ENCODE peak calls at places on chromosomes 2 and 18, in six cellular contexts. R, U, F, Y, E and B are unnamed samples.

GRCh38 chr18:2823202-2823601 is 23.6 kb upstream of the EMILIN2 start:
- DNase-seq in E (no peak), Y (no peak), R (no peak), U (no peak), F (no peak), B (no peak)

GRCh38 chr2:120936476-120937334 is 201.0 kb downstream of the GLI2 start:
- DNase-seq in F (peak), U (peak), E (no peak), Y (no peak), R (no peak), B (no peak)

GRCh38 chr2:190802133-190802532 is 78.5 kb upstream of the GLS start:
- DNase-seq in F (no peak), E (no peak), R (peak), U (no peak), Y (peak), B (no peak)

GRCh38 chr2:111617299-111617803 is 266.6 kb downstream of the ANAPC1 start:
- DNase-seq in Y (no peak), E (no peak), F (no peak), R (no peak), U (peak), B (peak)

GRCh38 chr2:67883316-67884080 is 179.3 kb downstream of the C1D start:
- DNase-seq in E (no peak), F (no peak), Y (no peak), U (no peak), R (no peak), B (no peak)

GRCh38 chr2:95159690-95160449 is at the start of gene ZNF514:
- DNase-seq in E (peak), Y (peak), F (peak), U (peak), R (peak), B (peak)

GRCh38 chr18:67243799-67244587 is 272.5 kb downstream of the DSEL start:
- DNase-seq in E (no peak), R (no peak), F (peak), U (peak), Y (no peak), B (no peak)

GRCh38 chr2:169694894-169695260 is 608 bp downstream of the PHOSPHO2 start:
- DNase-seq in E (no peak), U (no peak), Y (no peak), F (no peak), R (no peak), B (no peak)

GRCh38 chr2:174013310-174013751 is 48.2 kb upstream of the SP3 start:
- DNase-seq in E (peak), Y (peak), U (peak), F (peak), R (peak), B (no peak)

GRCh38 chr2:138028538-138028937 is 64.3 kb downstream of the HNMT start:
- DNase-seq in U (no peak), Y (peak), F (no peak), E (no peak), R (no peak), B (no peak)

GRCh38 chr2:49291619-49292018 is 137.3 kb upstream of the FSHR start:
- DNase-seq in U (no peak), Y (no peak), F (no peak), R (no peak), E (no peak), B (no peak)

GRCh38 chr2:216636570-216637450 is 3.6 kb downstream of the IGFBP2 start:
- DNase-seq in Y (peak), R (peak), F (peak), E (no peak), U (no peak), B (peak)

GRCh38 chr2:181586569-181587076 is 70.3 kb downstream of the CERKL start:
- DNase-seq in R (no peak), U (no peak), F (no peak), Y (no peak), E (no peak), B (peak)

GRCh38 chr2:151670346-151670745 is 63.9 kb downstream of the NEB start:
- DNase-seq in R (no peak), Y (no peak), E (no peak), U (no peak), F (no peak), B (no peak)

GRCh38 chr2:180474716-180475115 is 467.6 kb upstream of the CWC22 start:
- DNase-seq in E (no peak), R (no peak), U (no peak), F (no peak), Y (no peak), B (no peak)

GRCh38 chr2:102449370-102449974 is 23.6 kb upstream of the SLC9A4 start:
- DNase-seq in U (peak), R (peak), E (no peak), F (peak), Y (peak), B (peak)

GRCh38 chr2:46349115-46349547 is 51.9 kb downstream of the EPAS1 start:
- DNase-seq in U (no peak), R (no peak), Y (no peak), F (no peak), E (no peak), B (no peak)

GRCh38 chr2:62482558-62483352 is 23.2 kb downstream of the TMEM17 start:
- DNase-seq in R (no peak), Y (no peak), E (no peak), U (no peak), F (no peak), B (no peak)

GRCh38 chr2:57146951-57147350 is 899.7 kb upstream of the VRK2 start:
- DNase-seq in F (no peak), Y (no peak), R (no peak), E (no peak), U (no peak), B (no peak)

GRCh38 chr2:28296904-28297303 is 95.8 kb upstream of the FOSL2 start:
- DNase-seq in F (peak), R (no peak), E (no peak), U (peak), Y (no peak), B (peak)

GRCh38 chr18:36953047-36953446 is 124.1 kb downstream of the KIAA1328 start:
- DNase-seq in Y (no peak), F (no peak), U (no peak), R (no peak), E (no peak), B (no peak)

GRCh38 chr2:96119389-96119751 is 3.0 kb upstream of the ADRA2B start:
- DNase-seq in E (no peak), U (no peak), F (no peak), Y (no peak), R (no peak), B (no peak)

GRCh38 chr2:99806758-99807157 is 316.9 kb upstream of the REV1 start:
- DNase-seq in F (peak), Y (no peak), R (no peak), U (peak), E (no peak), B (no peak)

GRCh38 chr2:58428286-58428552 is 187.1 kb upstream of the FANCL start:
- DNase-seq in F (peak), E (no peak), R (peak), U (no peak), Y (peak), B (peak)

GRCh38 chr18:59044855-59045254 is 94.8 kb upstream of the SEC11C start:
- DNase-seq in F (no peak), E (no peak), R (no peak), Y (no peak), U (no peak), B (no peak)

GRCh38 chr18:23835506-23835905 is 146.3 kb downstream of the LAMA3 start:
- DNase-seq in Y (peak), F (peak), E (no peak), R (no peak), U (peak), B (no peak)

GRCh38 chr2:136136921-136137320 is 19.0 kb upstream of the CXCR4 start:
- DNase-seq in U (no peak), F (no peak), E (no peak), Y (no peak), R (no peak), B (no peak)

GRCh38 chr2:232757905-232758304 is 18.5 kb downstream of the KCNJ13 start:
- DNase-seq in Y (no peak), E (no peak), U (no peak), R (no peak), F (no peak), B (no peak)

DNA sequence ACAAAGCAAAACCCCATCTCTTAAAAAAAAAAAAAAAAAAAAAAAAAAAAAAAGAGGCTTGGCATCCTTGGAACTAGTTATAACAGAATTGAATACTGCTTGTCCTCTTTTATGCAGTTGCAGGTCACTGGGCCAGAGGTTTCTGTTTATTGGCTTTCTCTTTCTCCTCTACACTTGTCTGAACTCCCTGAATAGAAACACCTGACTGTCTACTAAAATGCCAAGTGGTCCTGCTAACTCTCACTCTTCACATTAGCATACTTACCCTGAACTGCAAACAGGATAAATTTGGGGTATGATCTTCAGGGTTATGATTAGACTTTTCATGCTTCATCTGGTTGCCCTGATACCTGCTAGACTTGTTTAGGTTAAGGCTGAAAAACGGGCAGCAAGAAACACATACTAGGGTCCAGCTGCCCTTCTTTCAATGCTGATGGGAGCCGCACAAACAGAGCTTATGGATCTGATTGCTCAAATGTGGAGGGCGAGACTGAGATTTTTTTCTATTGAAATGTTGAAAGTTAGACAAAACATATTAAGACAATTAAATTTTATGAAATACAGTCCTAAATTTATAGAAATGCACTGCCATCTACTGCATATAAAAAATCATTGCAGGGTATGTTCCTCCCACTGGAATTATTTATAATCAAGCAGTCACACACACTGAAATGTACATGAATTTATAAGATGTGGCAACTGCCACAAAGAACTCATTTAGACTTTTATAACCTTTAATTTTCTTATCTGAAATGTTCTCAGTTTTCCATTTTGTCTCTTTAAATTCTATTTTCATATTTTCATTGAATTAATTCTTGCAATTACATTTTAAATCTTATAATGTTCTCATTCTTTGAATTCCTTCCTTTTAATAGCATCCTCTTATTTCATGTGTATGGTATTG is 40.8 kb downstream of the GTF3C3 start:
- DNase-seq in E (no peak), U (peak), Y (no peak), R (no peak), F (peak), B (no peak)
- TF ChIP-seq CTCF in E (no peak), U (peak), Y (no peak), R (peak), F (peak), B (peak)

DNA sequence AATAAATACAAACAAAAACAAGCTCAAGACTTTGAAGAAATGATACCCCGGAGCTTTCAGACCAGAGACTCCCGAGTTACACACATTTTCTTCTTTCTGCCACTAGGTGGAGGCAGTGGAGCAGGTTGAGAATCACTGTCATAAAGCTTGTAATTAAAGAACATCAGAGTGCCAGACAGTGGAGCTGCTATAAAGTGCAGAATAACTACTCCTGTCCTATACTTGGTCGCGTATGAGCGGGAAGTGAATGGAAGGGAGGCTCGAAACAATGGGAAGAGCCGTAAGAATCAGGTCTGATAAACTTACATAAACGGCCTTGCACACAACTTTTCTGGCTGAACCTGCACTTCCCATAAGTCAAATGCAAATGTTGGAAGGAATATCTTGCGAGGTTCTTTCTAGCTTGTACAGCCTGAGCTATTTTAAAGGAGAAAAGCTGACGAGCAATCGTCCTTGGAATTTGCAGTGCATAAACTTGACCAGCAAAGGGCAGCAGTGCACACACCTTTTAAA is 189.0 kb downstream of the RPIA start:
- DNase-seq in R (peak), F (peak), Y (peak), U (peak), E (no peak), B (peak)
- TF ChIP-seq CTCF in R (peak), F (peak), Y (peak), U (peak), E (no peak), B (peak)

GRCh38 chr2:231672617-231673347 is 35.5 kb upstream of the PTMA start:
- DNase-seq in R (peak), Y (peak), F (peak), U (peak), E (peak), B (no peak)
- TF ChIP-seq CTCF in R (no peak), Y (peak), F (no peak), U (peak), E (no peak), B (no peak)

DNA sequence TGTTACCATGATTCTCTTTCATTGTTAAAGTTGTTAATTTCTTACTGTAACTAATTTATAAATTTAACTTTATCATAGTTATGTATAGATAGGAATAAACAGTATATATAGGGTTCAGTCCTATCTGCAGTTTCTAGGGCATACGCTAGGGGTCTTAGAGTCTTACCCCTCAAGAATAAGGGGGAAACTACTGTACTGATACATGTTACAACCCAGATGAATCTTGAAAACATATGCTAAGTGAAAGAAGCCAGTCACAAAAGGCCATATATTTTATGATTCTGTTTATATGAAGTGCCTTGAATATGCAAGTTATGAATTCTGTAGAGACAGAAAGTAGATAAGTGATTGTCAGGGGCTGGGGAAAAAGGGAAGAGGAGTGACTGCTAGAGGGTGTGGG is 52.4 kb downstream of the RTN4 start:
- DNase-seq in F (no peak), U (no peak), R (no peak), Y (no peak), E (no peak), B (no peak)
- TF ChIP-seq CTCF in F (peak), U (peak), R (peak), Y (no peak), E (no peak), B (no peak)

GRCh38 chr2:236236559-236237450 is 27.4 kb downstream of the ASB18 start:
- DNase-seq in E (no peak), Y (no peak), U (no peak), F (no peak), R (no peak), B (no peak)
- TF ChIP-seq CTCF in E (no peak), Y (no peak), U (no peak), F (no peak), R (no peak), B (no peak)

DNA sequence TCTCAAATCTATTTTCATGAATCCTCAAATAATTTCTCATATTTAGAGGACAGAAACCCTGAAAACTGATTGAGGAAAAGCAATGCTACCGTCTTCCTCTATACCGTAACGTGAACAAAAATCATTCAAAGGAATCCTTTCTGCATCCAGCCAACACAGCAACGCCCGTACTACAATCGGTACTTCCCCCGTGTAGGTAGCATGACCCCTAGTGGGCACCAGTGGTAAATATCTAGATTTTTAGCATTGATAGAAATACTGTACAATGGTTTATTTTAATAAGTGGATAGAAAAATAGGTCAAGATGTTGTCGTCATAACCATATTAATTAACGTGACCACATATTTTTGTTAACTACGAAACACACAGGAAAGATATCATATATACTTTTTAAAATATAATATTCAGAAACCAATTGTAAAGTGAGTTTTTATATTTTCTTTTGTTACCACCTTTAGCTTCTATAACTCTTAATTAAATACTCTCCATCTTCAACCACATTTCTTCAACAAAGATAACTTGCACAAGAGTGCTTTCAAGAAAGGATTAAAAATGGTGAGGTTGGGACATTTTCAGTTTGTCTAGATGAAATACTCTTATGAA is 194.1 kb downstream of the SS18 start:
- DNase-seq in F (peak), R (peak), E (peak), U (peak), Y (peak), B (peak)
- TF ChIP-seq CTCF in F (peak), R (peak), E (peak), U (peak), Y (peak), B (peak)

DNA sequence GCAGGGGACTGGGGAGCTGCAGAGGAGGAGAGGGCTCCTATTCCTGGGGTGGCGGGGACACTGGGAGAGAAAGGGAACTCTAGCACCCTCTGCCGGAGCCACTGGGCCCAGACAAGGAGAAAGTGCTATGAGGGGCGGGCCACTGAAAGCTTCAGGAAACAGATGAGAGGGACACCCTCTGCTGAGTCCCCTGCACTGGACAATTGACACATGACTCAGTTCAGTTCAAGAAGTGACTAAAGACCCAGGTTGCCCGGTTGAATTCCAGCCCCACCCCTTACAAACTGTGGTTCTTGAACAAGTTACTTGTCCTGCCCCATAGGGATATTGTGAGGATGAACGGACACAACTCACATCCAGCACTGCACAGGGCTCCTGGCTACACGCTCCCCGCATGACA is 5.0 kb downstream of the RUFY4 start:
- DNase-seq in F (no peak), U (no peak), R (peak), Y (peak), E (no peak), B (no peak)
- TF ChIP-seq CTCF in F (peak), U (peak), R (peak), Y (peak), E (no peak), B (no peak)

GRCh38 chr2:104969564-104969963 is 68.3 kb upstream of the MRPS9 start:
- DNase-seq in Y (peak), F (no peak), R (no peak), U (no peak), E (no peak), B (peak)

GRCh38 chr2:104965900-104966299 is 72.0 kb upstream of the MRPS9 start:
- DNase-seq in U (no peak), F (no peak), Y (no peak), R (no peak), E (no peak), B (no peak)
- TF ChIP-seq CTCF in U (no peak), F (no peak), Y (no peak), R (no peak), E (no peak), B (no peak)

DNA sequence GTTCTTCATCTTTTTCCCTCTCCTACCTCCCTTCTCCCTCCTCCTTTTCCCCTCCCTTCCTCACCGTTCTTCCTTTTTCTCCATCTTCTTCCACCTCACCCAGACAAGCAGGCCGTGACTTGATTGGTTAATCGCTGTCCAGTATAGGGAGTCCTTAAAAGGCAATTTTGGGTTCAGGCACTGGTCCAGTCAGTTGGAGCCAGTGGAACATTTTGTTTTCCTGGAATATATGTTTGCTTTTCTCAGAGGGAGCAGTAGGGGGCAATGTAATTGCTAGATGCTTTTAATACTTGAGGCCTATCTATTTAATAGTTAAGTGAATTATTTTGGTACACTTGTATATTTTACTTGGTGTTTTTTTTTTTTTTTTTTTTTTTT is 15.0 kb downstream of the ELAC1 start:
- DNase-seq in E (no peak), Y (no peak), U (no peak), R (no peak), F (peak), B (no peak)
- TF ChIP-seq CTCF in E (no peak), Y (no peak), U (no peak), R (peak), F (peak), B (no peak)

GRCh38 chr18:35588995-35589394 is 7.5 kb downstream of the GALNT1 start:
- DNase-seq in F (no peak), E (no peak), U (no peak), R (peak), Y (no peak), B (no peak)
- TF ChIP-seq CTCF in F (no peak), E (no peak), U (no peak), R (no peak), Y (no peak), B (no peak)